ENCODE peak calls at places on chromosomes 5 and 9, in four cellular contexts. E, H, I and Q are unnamed samples. For H3K27me3 and H3K4me1, the result is how much of the 10 kb centered on the place peaks cover.

GRCh38 chr5:142587354-142587965 is 98.4 kb downstream of the FGF1 start:
- DNase-seq in E (peak), H (no peak), I (no peak), Q (no peak)

GRCh38 chr9:37178742-37179141 is 58.4 kb downstream of the ZCCHC7 start:
- DNase-seq in E (no peak), H (no peak), I (no peak), Q (no peak)

GRCh38 chr9:131045300-131046092 is 36.5 kb downstream of the LAMC3 start:
- DNase-seq in E (peak), H (no peak), I (no peak), Q (no peak)

GRCh38 chr5:117731445-117731844 is 1156.8 kb upstream of the SEMA6A start:
- DNase-seq in E (no peak), H (no peak), I (no peak), Q (no peak)

GRCh38 chr5:31365776-31366175 is 166.1 kb downstream of the DROSHA start:
- DNase-seq in E (no peak), H (no peak), I (no peak), Q (no peak)

GRCh38 chr9:89387970-89388867 is 69.9 kb downstream of the SECISBP2 start:
- DNase-seq in E (peak), H (peak), I (peak), Q (peak)

GRCh38 chr5:73448451-73449136 is at the start of gene FOXD1:
- DNase-seq in E (peak), H (peak), I (no peak), Q (peak)

GRCh38 chr5:67160985-67161384 is 35.6 kb downstream of the CD180 start:
- DNase-seq in E (peak), H (no peak), I (peak), Q (peak)

GRCh38 chr5:176578391-176578808 is 29.3 kb downstream of the CDHR2 start:
- DNase-seq in E (peak), H (peak), I (peak), Q (peak)

GRCh38 chr9:98805506-98806272 is 1.8 kb upstream of the GALNT12 start:
- DNase-seq in E (peak), H (no peak), I (peak), Q (peak)

GRCh38 chr9:16406536-16407225 is 463.8 kb downstream of the BNC2 start:
- DNase-seq in E (no peak), H (no peak), I (no peak), Q (no peak)

GRCh38 chr9:2919347-2919746 is 75.5 kb upstream of the PUM3 start:
- DNase-seq in E (peak), H (no peak), I (no peak), Q (no peak)

GRCh38 chr5:158174918-158175663 is 316.1 kb upstream of the CLINT1 start:
- DNase-seq in E (peak), H (peak), I (peak), Q (peak)

GRCh38 chr9:3928590-3928989 is 371.3 kb downstream of the GLIS3 start:
- DNase-seq in E (no peak), H (no peak), I (no peak), Q (no peak)

GRCh38 chr5:108747111-108748009 is at the start of gene FER:
- DNase-seq in E (peak), H (no peak), I (peak), Q (peak)

GRCh38 chr9:93905473-93906133 is 49.6 kb downstream of the BARX1 start:
- DNase-seq in E (no peak), H (no peak), I (no peak), Q (no peak)

GRCh38 chr5:78534148-78535009 is 114.2 kb downstream of the LHFPL2 start:
- DNase-seq in E (peak), H (no peak), I (no peak), Q (no peak)
- H3K27ac ChIP-seq in E (peak), H (peak), I (peak), Q (no peak)

DNA sequence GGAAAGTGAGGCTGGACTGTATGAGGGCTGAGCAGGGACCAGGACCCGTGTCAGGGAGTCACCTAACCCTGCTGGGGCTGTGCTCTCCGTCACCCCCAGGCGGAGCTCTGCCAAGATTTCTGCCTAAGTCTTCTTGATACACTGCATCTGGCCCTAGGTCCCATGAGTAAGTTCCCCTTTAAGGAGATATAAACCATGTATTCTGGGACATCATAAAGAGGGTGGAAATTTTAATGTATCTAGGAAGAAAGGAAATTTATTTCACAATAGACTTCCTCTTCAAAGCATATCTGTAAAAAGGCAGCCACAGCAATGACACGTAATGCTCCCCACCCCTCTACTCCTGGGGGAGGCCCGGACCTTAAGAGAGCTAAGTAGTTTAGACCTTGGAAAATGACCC is 183.4 kb downstream of the FBXL7 start:
- DNase-seq in E (no peak), H (peak), I (no peak), Q (no peak)
- H3K27me3 ChIP-seq in E (under half), H (under half), I (under half), Q (under half)

GRCh38 chr9:69817202-69817601 is 3.4 kb upstream of the CFAP95 start:
- DNase-seq in E (peak), H (no peak), I (no peak), Q (no peak)

GRCh38 chr9:69818946-69819345 is 1.7 kb upstream of the CFAP95 start:
- DNase-seq in E (no peak), H (no peak), I (no peak), Q (no peak)

GRCh38 chr9:69820955-69821788 is 555 bp downstream of the CFAP95 start:
- DNase-seq in E (no peak), H (no peak), I (no peak), Q (no peak)

GRCh38 chr9:69824497-69825252 is 4.1 kb downstream of the CFAP95 start:
- DNase-seq in E (no peak), H (no peak), I (no peak), Q (no peak)

GRCh38 chr9:69822091-69822750 is 1.6 kb downstream of the CFAP95 start:
- DNase-seq in E (peak), H (no peak), I (no peak), Q (no peak)
- H3K4me1 ChIP-seq in E (under half), H (under half), I (under half), Q (under half)

GRCh38 chr5:179420476-179420875 is 75.2 kb upstream of the ADAMTS2 start:
- DNase-seq in E (no peak), H (no peak), I (no peak), Q (no peak)

GRCh38 chr5:179422213-179422839 is 77.1 kb upstream of the ADAMTS2 start:
- DNase-seq in E (no peak), H (no peak), I (no peak), Q (no peak)

GRCh38 chr5:179421156-179421895 is 76.1 kb upstream of the ADAMTS2 start:
- DNase-seq in E (no peak), H (no peak), I (no peak), Q (no peak)

GRCh38 chr5:179418972-179419371 is 73.7 kb upstream of the ADAMTS2 start:
- DNase-seq in E (no peak), H (no peak), I (no peak), Q (no peak)

GRCh38 chr5:179422840-179423523 is 77.7 kb upstream of the ADAMTS2 start:
- DNase-seq in E (no peak), H (no peak), I (no peak), Q (no peak)
- H3K27ac ChIP-seq in E (no peak), H (no peak), I (no peak), Q (no peak)

GRCh38 chr5:64690417-64691151 is at the start of gene SHISAL2B:
- DNase-seq in E (peak), H (no peak), I (no peak), Q (peak)
- H3K27me3 ChIP-seq in E (half or more), H (under half), I (under half), Q (half or more)